ENCODE peak calls at places on chromosome 9, in four cellular contexts. O, H, G and Y are unnamed samples.

GRCh38 chr9:135303280-135303647 is 176.3 kb upstream of the PPP1R26 start:
- DNase-seq in G (no peak), H (no peak), O (no peak), Y (no peak)

GRCh38 chr9:684950-685340 is 156.6 kb upstream of the DMRT1 start:
- DNase-seq in G (peak; percentile 31), O (no peak), H (no peak), Y (no peak)

GRCh38 chr9:97397220-97397619 is 14.7 kb upstream of the TDRD7 start:
- DNase-seq in O (no peak), G (no peak), H (no peak), Y (no peak)

GRCh38 chr9:87657190-87657589 is 68.7 kb upstream of the CTSL start:
- DNase-seq in O (no peak), H (no peak), G (no peak), Y (no peak)

GRCh38 chr9:127105805-127106492 is 16.5 kb downstream of the ANGPTL2 start:
- DNase-seq in G (no peak), H (no peak), O (no peak), Y (no peak)

GRCh38 chr9:110769667-110770066 is 101.1 kb downstream of the MUSK start:
- DNase-seq in H (no peak), G (no peak), O (no peak), Y (no peak)

GRCh38 chr9:129256959-129257713 is 79.1 kb upstream of the IER5L start:
- DNase-seq in H (no peak), O (no peak), G (no peak), Y (no peak)

GRCh38 chr9:7963026-7963425 is 163.4 kb upstream of the DMAC1 start:
- DNase-seq in O (no peak), H (no peak), G (no peak), Y (no peak)

GRCh38 chr9:18771018-18771417 is 262.0 kb downstream of the SAXO1 start:
- DNase-seq in G (no peak), H (no peak), O (no peak), Y (no peak)